ENCODE peak calls at places on chromosomes 2 and 18, in five cellular contexts. One of them, this sample, is unnamed.

GRCh38 chr2:203534486-203535077 is 519 bp downstream of the RAPH1 start:
- DNase-seq in lower leg skin: peak; percentile 21
- DNase-seq in A549: peak; percentile 31
- DNase-seq in adrenal gland: no peak
- DNase-seq in prostate gland: peak; percentile 19
- DNase-seq in this sample: no peak

GRCh38 chr2:3291113-3291512 is 86.5 kb downstream of the EIPR1 start:
- DNase-seq in lower leg skin: no peak
- DNase-seq in A549: no peak
- DNase-seq in adrenal gland: no peak
- DNase-seq in prostate gland: no peak
- DNase-seq in this sample: no peak

GRCh38 chr2:233210843-233211600 is 40.5 kb upstream of the ATG16L1 start:
- DNase-seq in lower leg skin: peak; percentile 44
- DNase-seq in A549: no peak
- DNase-seq in adrenal gland: peak; percentile 75
- DNase-seq in prostate gland: peak; percentile 74
- DNase-seq in this sample: peak; percentile 75

GRCh38 chr18:77178559-77178958 is 46.0 kb upstream of the MBP start:
- DNase-seq in lower leg skin: peak; percentile 55
- DNase-seq in A549: no peak
- DNase-seq in adrenal gland: peak; percentile 40
- DNase-seq in prostate gland: no peak
- DNase-seq in this sample: peak; percentile 23

GRCh38 chr2:96145028-96145939 is at the start of gene DUSP2:
- DNase-seq in lower leg skin: peak; percentile 71
- DNase-seq in A549: peak; percentile 18
- DNase-seq in adrenal gland: peak; percentile 66
- DNase-seq in prostate gland: peak; percentile 61
- DNase-seq in this sample: peak; percentile 30

GRCh38 chr18:47247036-47247832 is 4.2 kb downstream of the SKOR2 start:
- DNase-seq in lower leg skin: no peak
- DNase-seq in A549: no peak
- DNase-seq in adrenal gland: no peak
- DNase-seq in prostate gland: no peak
- DNase-seq in this sample: no peak

GRCh38 chr18:60809937-60810336 is 437.4 kb upstream of the MC4R start:
- DNase-seq in lower leg skin: no peak
- DNase-seq in A549: no peak
- DNase-seq in adrenal gland: no peak
- DNase-seq in prostate gland: no peak
- DNase-seq in this sample: no peak

GRCh38 chr2:232351686-232352510 is 26.7 kb upstream of the ALPP start:
- DNase-seq in lower leg skin: no peak
- DNase-seq in A549: no peak
- DNase-seq in adrenal gland: no peak
- DNase-seq in prostate gland: no peak
- DNase-seq in this sample: no peak

GRCh38 chr2:153403937-153404336 is 74.6 kb downstream of the RPRM start:
- DNase-seq in lower leg skin: no peak
- DNase-seq in A549: no peak
- DNase-seq in adrenal gland: no peak
- DNase-seq in prostate gland: no peak
- DNase-seq in this sample: no peak

GRCh38 chr18:5662586-5663090 is 118.8 kb upstream of the EPB41L3 start:
- DNase-seq in lower leg skin: no peak
- DNase-seq in A549: no peak
- DNase-seq in adrenal gland: no peak
- DNase-seq in prostate gland: no peak
- DNase-seq in this sample: no peak

GRCh38 chr2:171889333-171889732 is 4.7 kb downstream of the SLC25A12 start:
- DNase-seq in lower leg skin: no peak
- DNase-seq in A549: no peak
- DNase-seq in adrenal gland: no peak
- DNase-seq in prostate gland: no peak
- DNase-seq in this sample: no peak

GRCh38 chr2:104891145-104891544 is 37.2 kb downstream of the POU3F3 start:
- DNase-seq in lower leg skin: no peak
- DNase-seq in A549: no peak
- DNase-seq in adrenal gland: no peak
- DNase-seq in prostate gland: no peak
- DNase-seq in this sample: no peak

GRCh38 chr18:75276813-75277628 is 66.4 kb downstream of the TSHZ1 start:
- DNase-seq in lower leg skin: no peak
- DNase-seq in A549: no peak
- DNase-seq in adrenal gland: no peak
- DNase-seq in prostate gland: no peak
- DNase-seq in this sample: no peak

GRCh38 chr2:236597629-236598028 is 28.0 kb downstream of the ACKR3 start:
- DNase-seq in lower leg skin: no peak
- DNase-seq in A549: no peak
- DNase-seq in adrenal gland: no peak
- DNase-seq in prostate gland: no peak
- DNase-seq in this sample: no peak

GRCh38 chr2:131042161-131042775 is 51.0 kb downstream of the FAM168B start:
- DNase-seq in lower leg skin: no peak
- DNase-seq in A549: no peak
- DNase-seq in adrenal gland: no peak
- DNase-seq in prostate gland: no peak
- DNase-seq in this sample: no peak

GRCh38 chr2:197958592-197958991 is 154.2 kb downstream of the PLCL1 start:
- DNase-seq in lower leg skin: no peak
- DNase-seq in A549: no peak
- DNase-seq in adrenal gland: no peak
- DNase-seq in prostate gland: no peak
- DNase-seq in this sample: no peak

GRCh38 chr18:58180738-58181353 is 136.8 kb downstream of the NEDD4L start:
- DNase-seq in lower leg skin: no peak
- DNase-seq in A549: peak; percentile 51
- DNase-seq in adrenal gland: peak; percentile 59
- DNase-seq in prostate gland: peak; percentile 61
- DNase-seq in this sample: peak; percentile 78

GRCh38 chr2:182952741-182953450 is 85.4 kb downstream of the NCKAP1 start:
- DNase-seq in lower leg skin: no peak
- DNase-seq in A549: no peak
- DNase-seq in adrenal gland: no peak
- DNase-seq in prostate gland: no peak
- DNase-seq in this sample: no peak

GRCh38 chr18:73384246-73384645 is 516.5 kb upstream of the NETO1 start:
- DNase-seq in lower leg skin: no peak
- DNase-seq in A549: no peak
- DNase-seq in adrenal gland: no peak
- DNase-seq in prostate gland: no peak
- DNase-seq in this sample: no peak

GRCh38 chr2:241844831-241845578 is 13.7 kb downstream of the PDCD1 start:
- DNase-seq in lower leg skin: no peak
- DNase-seq in A549: no peak
- DNase-seq in adrenal gland: no peak
- DNase-seq in prostate gland: no peak
- DNase-seq in this sample: no peak

GRCh38 chr2:33378551-33379220 is 97.8 kb upstream of the RASGRP3 start:
- DNase-seq in lower leg skin: no peak
- DNase-seq in A549: no peak
- DNase-seq in adrenal gland: no peak
- DNase-seq in prostate gland: no peak
- DNase-seq in this sample: no peak

GRCh38 chr2:149037851-149038250 is 648 bp upstream of the LYPD6B start:
- DNase-seq in lower leg skin: no peak
- DNase-seq in A549: no peak
- DNase-seq in adrenal gland: no peak
- DNase-seq in prostate gland: no peak
- DNase-seq in this sample: no peak

GRCh38 chr2:12051831-12052230 is 305.4 kb downstream of the LPIN1 start:
- DNase-seq in lower leg skin: no peak
- DNase-seq in A549: no peak
- DNase-seq in adrenal gland: no peak
- DNase-seq in prostate gland: no peak
- DNase-seq in this sample: no peak

GRCh38 chr2:168300460-168300859 is 53.1 kb upstream of the STK39 start:
- DNase-seq in lower leg skin: no peak
- DNase-seq in A549: no peak
- DNase-seq in adrenal gland: no peak
- DNase-seq in prostate gland: no peak
- DNase-seq in this sample: no peak

GRCh38 chr2:160590664-160591063 is 97.1 kb upstream of the RBMS1 start:
- DNase-seq in lower leg skin: no peak
- DNase-seq in A549: no peak
- DNase-seq in adrenal gland: no peak
- DNase-seq in prostate gland: no peak
- DNase-seq in this sample: no peak

GRCh38 chr2:2846379-2847130 is 515.5 kb upstream of the MYT1L start:
- DNase-seq in lower leg skin: no peak
- DNase-seq in A549: no peak
- DNase-seq in adrenal gland: no peak
- DNase-seq in prostate gland: peak; percentile 74
- DNase-seq in this sample: no peak

GRCh38 chr2:74312913-74313312 is 30.3 kb downstream of the SLC4A5 start:
- DNase-seq in lower leg skin: no peak
- DNase-seq in A549: no peak
- DNase-seq in adrenal gland: no peak
- DNase-seq in prostate gland: no peak
- DNase-seq in this sample: no peak

GRCh38 chr2:74317696-74318095 is 25.5 kb downstream of the SLC4A5 start:
- DNase-seq in lower leg skin: no peak
- DNase-seq in A549: no peak
- DNase-seq in adrenal gland: no peak
- DNase-seq in prostate gland: no peak
- DNase-seq in this sample: no peak

GRCh38 chr2:74314107-74314506 is 29.1 kb downstream of the SLC4A5 start:
- DNase-seq in lower leg skin: no peak
- DNase-seq in A549: no peak
- DNase-seq in adrenal gland: no peak
- DNase-seq in prostate gland: no peak
- DNase-seq in this sample: no peak

GRCh38 chr2:74316616-74317295 is 26.5 kb downstream of the SLC4A5 start:
- DNase-seq in lower leg skin: no peak
- DNase-seq in A549: no peak
- DNase-seq in adrenal gland: no peak
- DNase-seq in prostate gland: no peak
- DNase-seq in this sample: no peak

DNA sequence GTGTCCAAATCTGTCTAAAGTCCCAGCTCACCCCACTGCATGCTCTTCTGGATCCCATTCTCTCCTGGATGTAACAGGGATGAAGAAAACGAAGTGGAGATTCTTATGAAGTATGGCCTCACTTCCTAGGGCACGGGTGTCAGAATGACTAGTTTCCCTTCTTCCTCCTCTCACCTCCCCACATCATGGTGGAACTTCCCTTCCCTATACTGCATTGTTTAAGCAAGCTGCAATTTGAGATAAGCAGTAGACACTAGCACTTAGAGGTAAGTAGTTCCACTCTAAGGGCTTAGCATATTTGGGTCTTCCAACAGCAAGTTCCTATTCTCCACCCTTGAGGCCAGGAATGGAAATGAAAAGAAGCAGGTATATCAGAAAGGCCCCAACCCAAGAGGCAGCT is 29.7 kb downstream of the SLC4A5 start:
- DNase-seq in lower leg skin: no peak
- DNase-seq in A549: no peak
- DNase-seq in adrenal gland: no peak
- DNase-seq in prostate gland: no peak
- DNase-seq in this sample: no peak
- TF ChIP-seq POLR2A in lower leg skin: no peak
- TF ChIP-seq POLR2A in A549: no peak
- TF ChIP-seq POLR2A in adrenal gland: no peak
- TF ChIP-seq POLR2A in prostate gland: no peak
- TF ChIP-seq POLR2A in this sample: no peak

GRCh38 chr2:51324028-51324427 is 292.1 kb upstream of the NRXN1 start:
- DNase-seq in lower leg skin: no peak
- DNase-seq in A549: no peak
- DNase-seq in adrenal gland: no peak
- DNase-seq in prostate gland: no peak
- DNase-seq in this sample: no peak

GRCh38 chr2:51335072-51336058 is 303.4 kb upstream of the NRXN1 start:
- DNase-seq in lower leg skin: no peak
- DNase-seq in A549: no peak
- DNase-seq in adrenal gland: no peak
- DNase-seq in prostate gland: no peak
- DNase-seq in this sample: no peak

DNA sequence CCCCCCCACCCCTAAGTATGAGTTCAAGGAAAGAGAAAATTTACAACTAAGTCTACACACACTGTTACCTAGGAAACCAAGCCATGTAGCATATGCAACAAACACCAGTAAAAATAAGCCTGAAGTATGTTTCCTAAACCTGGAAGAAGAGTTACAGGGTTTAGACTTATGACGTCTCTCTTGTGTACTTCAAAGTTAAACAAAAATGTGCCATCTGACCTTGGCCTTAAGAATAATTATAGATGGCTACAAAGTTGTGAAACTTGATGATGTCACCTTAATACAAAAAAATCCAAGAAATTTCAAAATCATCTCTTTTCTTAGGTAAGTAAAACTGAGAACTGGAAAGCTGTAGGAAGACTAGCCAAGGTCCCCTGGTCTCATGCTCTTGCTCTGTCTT is 297.6 kb upstream of the NRXN1 start:
- DNase-seq in lower leg skin: no peak
- DNase-seq in A549: no peak
- DNase-seq in adrenal gland: no peak
- DNase-seq in prostate gland: no peak
- DNase-seq in this sample: no peak
- H3K4me3 ChIP-seq in lower leg skin: no peak overlapping the region
- H3K4me3 ChIP-seq in A549: no peak overlapping the region
- H3K4me3 ChIP-seq in adrenal gland: no peak overlapping the region
- H3K4me3 ChIP-seq in prostate gland: no peak overlapping the region
- H3K4me3 ChIP-seq in this sample: no peak overlapping the region

GRCh38 chr2:40103163-40103562 is 324.1 kb upstream of the THUMPD2 start:
- DNase-seq in lower leg skin: no peak
- DNase-seq in A549: no peak
- DNase-seq in adrenal gland: no peak
- DNase-seq in prostate gland: no peak
- DNase-seq in this sample: no peak
- TF ChIP-seq POLR2A in lower leg skin: no peak
- TF ChIP-seq POLR2A in A549: no peak
- TF ChIP-seq POLR2A in adrenal gland: no peak
- TF ChIP-seq POLR2A in prostate gland: no peak
- TF ChIP-seq POLR2A in this sample: no peak

GRCh38 chr2:181844551-181845290 is 46.8 kb upstream of the ITPRID2 start:
- DNase-seq in lower leg skin: no peak
- DNase-seq in A549: no peak
- DNase-seq in adrenal gland: no peak
- DNase-seq in prostate gland: no peak
- DNase-seq in this sample: no peak
- H3K4me3 ChIP-seq in lower leg skin: no peak overlapping the region
- H3K4me3 ChIP-seq in A549: no peak overlapping the region
- H3K4me3 ChIP-seq in adrenal gland: no peak overlapping the region
- H3K4me3 ChIP-seq in prostate gland: no peak overlapping the region
- H3K4me3 ChIP-seq in this sample: no peak overlapping the region